ENCODE peak calls at places on chromosomes 7 and 10, in four cellular contexts. E, R, W and O are unnamed samples.

GRCh38 chr7:69399038-69399800 is 199.1 kb upstream of the AUTS2 start:
- DNase-seq in E (no peak), R (no peak), W (peak; percentile 42), O (no peak)

GRCh38 chr10:89088901-89089300 is 98.3 kb downstream of the FAS start:
- DNase-seq in E (no peak), R (no peak), W (no peak), O (no peak)

GRCh38 chr10:320787-321186 is 185.5 kb downstream of the ZMYND11 start:
- DNase-seq in E (no peak), R (no peak), W (no peak), O (no peak)

GRCh38 chr7:29843106-29843505 is 36.8 kb downstream of the WIPF3 start:
- DNase-seq in E (no peak), R (no peak), W (no peak), O (no peak)

GRCh38 chr7:108351715-108352114 is 104.5 kb downstream of the NRCAM start:
- DNase-seq in E (no peak), R (no peak), W (no peak), O (no peak)

GRCh38 chr10:95290801-95291633 is at the start of gene PDLIM1:
- DNase-seq in E (peak; percentile 82), R (no peak), W (peak; percentile 92), O (peak; percentile 93)

GRCh38 chr10:119344381-119344780 is 137.0 kb downstream of the GRK5 start:
- DNase-seq in E (no peak), R (no peak), W (no peak), O (no peak)

GRCh38 chr10:124698560-124699470 is 45.4 kb downstream of the FAM53B start:
- DNase-seq in E (no peak), R (no peak), W (no peak), O (peak; percentile 19)

DNA sequence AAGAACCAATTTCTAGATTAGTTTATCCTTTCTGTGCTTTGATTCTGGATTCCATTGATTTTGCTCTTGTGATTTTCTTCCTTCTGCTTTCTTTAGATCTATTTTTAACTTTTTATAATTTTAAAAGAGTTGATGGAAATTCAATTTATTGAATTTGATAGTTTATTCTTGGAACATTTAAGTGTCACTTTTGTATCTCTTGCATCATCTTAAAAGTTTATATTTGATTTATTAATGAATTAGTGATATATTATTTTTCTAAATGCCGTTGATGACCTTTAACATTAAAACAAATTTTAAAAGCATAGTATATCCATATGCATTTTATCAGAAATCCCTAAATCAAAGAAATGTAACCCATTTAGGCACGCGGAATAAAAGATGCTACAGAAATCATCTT is 26.9 kb downstream of the DMTF1 start:
- DNase-seq in E (no peak), R (no peak), W (no peak), O (no peak)
- H3K36me3 ChIP-seq in E (no peaks in the 10 kb centered on the region), R (peaks cover 13% of the 10 kb centered on the region), W (peaks cover 96% of the 10 kb centered on the region), O (peaks cover 14% of the 10 kb centered on the region)

GRCh38 chr10:71957546-71958275 is 6.5 kb upstream of the CHST3 start:
- DNase-seq in E (no peak), R (no peak), W (no peak), O (no peak)
- TF ChIP-seq CTCF in E (no peak), R (peak; percentile 33), W (peak; percentile 20), O (no peak)

GRCh38 chr10:100353770-100354485 is 6.9 kb downstream of the SCD start:
- DNase-seq in E (no peak), R (no peak), W (no peak), O (no peak)

GRCh38 chr10:100357073-100357858 is 10.2 kb downstream of the SCD start:
- DNase-seq in E (no peak), R (no peak), W (no peak), O (no peak)

GRCh38 chr10:100356067-100357017 is 9.3 kb downstream of the SCD start:
- DNase-seq in E (no peak), R (no peak), W (no peak), O (no peak)

GRCh38 chr10:100359030-100359432 is 12.0 kb downstream of the SCD start:
- DNase-seq in E (no peak), R (no peak), W (peak; percentile 70), O (no peak)

GRCh38 chr10:100355069-100355468 is 8.0 kb downstream of the SCD start:
- DNase-seq in E (no peak), R (no peak), W (no peak), O (no peak)
- H3K36me3 ChIP-seq in E (no peaks in the 10 kb centered on the region), R (peaks cover 7% of the 10 kb centered on the region), W (peaks cover 67% of the 10 kb centered on the region), O (no peaks in the 10 kb centered on the region)

GRCh38 chr10:75269605-75270004 is 33.8 kb upstream of the COMTD1 start:
- DNase-seq in E (no peak), R (no peak), W (no peak), O (no peak)
- TF ChIP-seq CTCF in E (no peak), R (no peak), W (no peak), O (no peak)

GRCh38 chr7:98238976-98239375 is 13.1 kb downstream of the TECPR1 start:
- DNase-seq in E (no peak), R (no peak), W (no peak), O (no peak)

GRCh38 chr7:98242342-98242741 is 9.7 kb downstream of the TECPR1 start:
- DNase-seq in E (no peak), R (no peak), W (no peak), O (no peak)

GRCh38 chr7:98242934-98243333 is 9.1 kb downstream of the TECPR1 start:
- DNase-seq in E (no peak), R (no peak), W (no peak), O (no peak)

GRCh38 chr7:98240961-98241673 is 10.9 kb downstream of the TECPR1 start:
- DNase-seq in E (no peak), R (no peak), W (peak; percentile 89), O (no peak)

DNA sequence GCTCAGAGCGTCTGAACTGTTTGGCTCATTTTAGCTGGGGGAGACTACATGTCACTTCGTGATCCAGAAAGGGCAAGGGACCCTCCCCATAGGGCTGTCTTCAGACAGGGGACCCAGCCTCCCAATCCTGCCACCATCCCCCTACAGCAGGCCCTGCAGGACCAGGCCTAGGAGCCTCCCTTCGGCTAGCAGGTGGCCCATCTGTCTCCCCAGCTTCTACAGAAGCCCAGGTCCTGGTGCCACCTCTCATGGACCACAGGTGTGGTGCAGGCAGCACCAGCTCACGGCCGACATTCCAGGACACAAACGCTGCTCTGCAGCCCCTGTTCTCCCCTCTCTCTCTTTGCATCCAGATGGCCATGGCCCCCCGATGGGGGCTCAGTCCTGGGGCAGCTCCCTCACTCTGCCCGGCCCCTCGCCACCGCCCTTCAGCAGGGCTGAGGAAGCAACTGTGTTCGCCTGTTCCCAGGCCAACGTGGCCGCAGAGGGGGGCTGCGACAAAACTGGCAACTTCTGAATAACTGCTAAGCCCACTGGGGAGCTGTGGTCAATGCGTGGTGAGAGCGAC is 10.3 kb downstream of the TECPR1 start:
- DNase-seq in E (no peak), R (no peak), W (no peak), O (no peak)
- H3K36me3 ChIP-seq in E (no peaks in the 10 kb centered on the region), R (peaks cover 11% of the 10 kb centered on the region), W (peaks cover 8% of the 10 kb centered on the region), O (no peaks in the 10 kb centered on the region)

GRCh38 chr10:5095687-5096086 is 1.5 kb downstream of the AKR1C3 start:
- DNase-seq in E (no peak), R (no peak), W (no peak), O (no peak)

GRCh38 chr10:5096108-5096507 is 1.9 kb downstream of the AKR1C3 start:
- DNase-seq in E (no peak), R (no peak), W (no peak), O (no peak)

GRCh38 chr10:5092375-5092774 is 1.8 kb upstream of the AKR1C3 start:
- DNase-seq in E (no peak), R (no peak), W (no peak), O (no peak)

GRCh38 chr10:5092848-5093790 is 1.1 kb upstream of the AKR1C3 start:
- DNase-seq in E (no peak), R (no peak), W (no peak), O (no peak)

GRCh38 chr10:5094265-5095205 is at the start of gene AKR1C3:
- DNase-seq in E (no peak), R (no peak), W (peak; percentile 32), O (peak; percentile 29)
- TF ChIP-seq CTCF in E (peak; percentile 65), R (peak; percentile 87), W (peak; percentile 73), O (peak; percentile 60)